ENCODE peak calls at places on chromosome 13, in seven cellular contexts. One of them, this sample, is unnamed.
A peak's percentile ranks its signal among the peaks of the same experiment; 100 is the strongest.

GRCh38 chr13:43196171-43196611 is 172.8 kb downstream of the DNAJC15 start:
- DNase-seq in SK-N-SH: peak; percentile 70
- DNase-seq in adrenal gland: no peak
- DNase-seq in coronary artery: no peak
- DNase-seq in neural progenitor cell: no peak
- DNase-seq in DND-41: no peak
- DNase-seq in suprapubic skin: no peak
- DNase-seq in this sample: no peak

GRCh38 chr13:110329798-110330461 is 22.8 kb downstream of the COL4A2 start:
- DNase-seq in SK-N-SH: no peak
- DNase-seq in adrenal gland: no peak
- DNase-seq in coronary artery: no peak
- DNase-seq in neural progenitor cell: peak; percentile 39
- DNase-seq in DND-41: no peak
- DNase-seq in suprapubic skin: no peak
- DNase-seq in this sample: no peak

GRCh38 chr13:83378901-83379300 is 503.4 kb downstream of the SLITRK1 start:
- DNase-seq in SK-N-SH: no peak
- DNase-seq in adrenal gland: no peak
- DNase-seq in coronary artery: no peak
- DNase-seq in neural progenitor cell: no peak
- DNase-seq in DND-41: no peak
- DNase-seq in suprapubic skin: no peak
- DNase-seq in this sample: no peak

GRCh38 chr13:77975358-77976042 is 56.9 kb upstream of the EDNRB start:
- DNase-seq in SK-N-SH: no peak
- DNase-seq in adrenal gland: no peak
- DNase-seq in coronary artery: no peak
- DNase-seq in neural progenitor cell: no peak
- DNase-seq in DND-41: no peak
- DNase-seq in suprapubic skin: no peak
- DNase-seq in this sample: no peak

GRCh38 chr13:94433055-94433947 is 46.2 kb downstream of the DCT start:
- DNase-seq in SK-N-SH: no peak
- DNase-seq in adrenal gland: no peak
- DNase-seq in coronary artery: no peak
- DNase-seq in neural progenitor cell: peak; percentile 31
- DNase-seq in DND-41: peak; percentile 7
- DNase-seq in suprapubic skin: no peak
- DNase-seq in this sample: no peak

GRCh38 chr13:74423434-74423833 is 289.2 kb upstream of the KLF12 start:
- DNase-seq in SK-N-SH: no peak
- DNase-seq in adrenal gland: no peak
- DNase-seq in coronary artery: no peak
- DNase-seq in neural progenitor cell: no peak
- DNase-seq in DND-41: no peak
- DNase-seq in suprapubic skin: no peak
- DNase-seq in this sample: no peak

GRCh38 chr13:20121154-20121515 is 39.7 kb downstream of the GJA3 start:
- DNase-seq in SK-N-SH: no peak
- DNase-seq in adrenal gland: no peak
- DNase-seq in coronary artery: no peak
- DNase-seq in neural progenitor cell: no peak
- DNase-seq in DND-41: peak; percentile 47
- DNase-seq in suprapubic skin: no peak
- DNase-seq in this sample: no peak

GRCh38 chr13:50080158-50080855 is 65.1 kb downstream of the KCNRG start:
- DNase-seq in SK-N-SH: peak; percentile 12
- DNase-seq in adrenal gland: no peak
- DNase-seq in coronary artery: no peak
- DNase-seq in neural progenitor cell: peak; percentile 41
- DNase-seq in DND-41: peak; percentile 53
- DNase-seq in suprapubic skin: no peak
- DNase-seq in this sample: no peak

GRCh38 chr13:40982772-40983171 is 36.3 kb downstream of the ELF1 start:
- DNase-seq in SK-N-SH: peak; percentile 38
- DNase-seq in adrenal gland: peak; percentile 45
- DNase-seq in coronary artery: no peak
- DNase-seq in neural progenitor cell: no peak
- DNase-seq in DND-41: peak; percentile 56
- DNase-seq in suprapubic skin: no peak
- DNase-seq in this sample: no peak

GRCh38 chr13:75803175-75803611 is 167.1 kb downstream of the LMO7 start:
- DNase-seq in SK-N-SH: no peak
- DNase-seq in adrenal gland: no peak
- DNase-seq in coronary artery: no peak
- DNase-seq in neural progenitor cell: no peak
- DNase-seq in DND-41: no peak
- DNase-seq in suprapubic skin: no peak
- DNase-seq in this sample: no peak

GRCh38 chr13:33751151-33751550 is 66.8 kb upstream of the RFC3 start:
- DNase-seq in SK-N-SH: no peak
- DNase-seq in adrenal gland: no peak
- DNase-seq in coronary artery: no peak
- DNase-seq in neural progenitor cell: no peak
- DNase-seq in DND-41: no peak
- DNase-seq in suprapubic skin: no peak
- DNase-seq in this sample: no peak

GRCh38 chr13:24108615-24108965 is 51.9 kb upstream of the SPATA13 start:
- DNase-seq in SK-N-SH: no peak
- DNase-seq in adrenal gland: no peak
- DNase-seq in coronary artery: no peak
- DNase-seq in neural progenitor cell: no peak
- DNase-seq in DND-41: no peak
- DNase-seq in suprapubic skin: no peak
- DNase-seq in this sample: no peak

GRCh38 chr13:81874681-81875661 is 1534.0 kb upstream of the SPRY2 start:
- DNase-seq in SK-N-SH: no peak
- DNase-seq in adrenal gland: no peak
- DNase-seq in coronary artery: no peak
- DNase-seq in neural progenitor cell: peak; percentile 1
- DNase-seq in DND-41: no peak
- DNase-seq in suprapubic skin: no peak
- DNase-seq in this sample: no peak
- H3K27ac ChIP-seq in SK-N-SH: no peak overlapping the region
- H3K27ac ChIP-seq in adrenal gland: no peak overlapping the region
- H3K27ac ChIP-seq in coronary artery: no peak overlapping the region
- H3K27ac ChIP-seq in neural progenitor cell: no peak overlapping the region
- H3K27ac ChIP-seq in DND-41: no peak overlapping the region
- H3K27ac ChIP-seq in suprapubic skin: no peak overlapping the region
- H3K27ac ChIP-seq in this sample: no peak overlapping the region

GRCh38 chr13:47592256-47592655 is 408.8 kb downstream of the SUCLA2 start:
- DNase-seq in SK-N-SH: no peak
- DNase-seq in adrenal gland: no peak
- DNase-seq in coronary artery: no peak
- DNase-seq in neural progenitor cell: no peak
- DNase-seq in DND-41: no peak
- DNase-seq in suprapubic skin: no peak
- DNase-seq in this sample: no peak

GRCh38 chr13:47588676-47589075 is 412.4 kb downstream of the SUCLA2 start:
- DNase-seq in SK-N-SH: no peak
- DNase-seq in adrenal gland: no peak
- DNase-seq in coronary artery: no peak
- DNase-seq in neural progenitor cell: no peak
- DNase-seq in DND-41: no peak
- DNase-seq in suprapubic skin: no peak
- DNase-seq in this sample: no peak
- TF ChIP-seq CTCF in SK-N-SH: peak; percentile 25
- TF ChIP-seq CTCF in adrenal gland: no peak
- TF ChIP-seq CTCF in coronary artery: no peak
- TF ChIP-seq CTCF in neural progenitor cell: peak; percentile 38
- TF ChIP-seq CTCF in DND-41: peak; percentile 24
- TF ChIP-seq CTCF in suprapubic skin: no peak
- TF ChIP-seq CTCF in this sample: no peak

DNA sequence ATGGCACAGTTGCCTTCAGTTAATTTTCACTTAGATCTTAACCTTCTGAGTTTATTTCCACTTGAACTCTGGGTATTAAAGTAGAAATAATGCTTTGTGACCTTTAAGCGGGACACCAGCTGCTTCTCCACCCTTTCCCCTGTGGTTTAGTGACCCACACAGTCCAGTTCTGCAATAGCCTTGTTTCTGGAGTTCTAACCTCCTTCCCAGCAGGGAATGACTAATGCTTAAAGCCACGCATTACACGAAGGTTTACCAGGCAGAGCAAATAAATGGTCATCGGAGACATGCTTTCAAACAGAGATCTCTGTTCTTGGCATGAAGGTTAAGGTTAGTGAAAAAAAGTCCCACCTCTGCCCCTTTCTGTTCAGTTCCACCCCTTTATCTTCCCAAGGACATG is 25.3 kb upstream of the MEDAG start:
- DNase-seq in SK-N-SH: no peak
- DNase-seq in adrenal gland: peak; percentile 84
- DNase-seq in coronary artery: peak; percentile 86
- DNase-seq in neural progenitor cell: no peak
- DNase-seq in DND-41: no peak
- DNase-seq in suprapubic skin: no peak
- DNase-seq in this sample: peak; percentile 30
- H3K27ac ChIP-seq in SK-N-SH: peak overlapping the region; percentile 14
- H3K27ac ChIP-seq in adrenal gland: peak overlapping the region; percentile 50
- H3K27ac ChIP-seq in coronary artery: peak overlapping the region; percentile 88
- H3K27ac ChIP-seq in neural progenitor cell: no peak overlapping the region
- H3K27ac ChIP-seq in DND-41: no peak overlapping the region
- H3K27ac ChIP-seq in suprapubic skin: peak overlapping the region; percentile 86
- H3K27ac ChIP-seq in this sample: no peak overlapping the region

GRCh38 chr13:46071590-46072249 is 19.2 kb upstream of the ZC3H13 start:
- DNase-seq in SK-N-SH: no peak
- DNase-seq in adrenal gland: no peak
- DNase-seq in coronary artery: no peak
- DNase-seq in neural progenitor cell: no peak
- DNase-seq in DND-41: no peak
- DNase-seq in suprapubic skin: no peak
- DNase-seq in this sample: no peak
- TF ChIP-seq CTCF in SK-N-SH: no peak
- TF ChIP-seq CTCF in adrenal gland: no peak
- TF ChIP-seq CTCF in coronary artery: no peak
- TF ChIP-seq CTCF in neural progenitor cell: peak; percentile 20
- TF ChIP-seq CTCF in DND-41: peak; percentile 35
- TF ChIP-seq CTCF in suprapubic skin: no peak
- TF ChIP-seq CTCF in this sample: no peak

GRCh38 chr13:48730971-48731658 is 77.4 kb downstream of the CYSLTR2 start:
- DNase-seq in SK-N-SH: no peak
- DNase-seq in adrenal gland: no peak
- DNase-seq in coronary artery: no peak
- DNase-seq in neural progenitor cell: peak; percentile 9
- DNase-seq in DND-41: no peak
- DNase-seq in suprapubic skin: no peak
- DNase-seq in this sample: peak; percentile 8
- H3K27ac ChIP-seq in SK-N-SH: no peak overlapping the region
- H3K27ac ChIP-seq in adrenal gland: no peak overlapping the region
- H3K27ac ChIP-seq in coronary artery: no peak overlapping the region
- H3K27ac ChIP-seq in neural progenitor cell: no peak overlapping the region
- H3K27ac ChIP-seq in DND-41: no peak overlapping the region
- H3K27ac ChIP-seq in suprapubic skin: no peak overlapping the region
- H3K27ac ChIP-seq in this sample: no peak overlapping the region

DNA sequence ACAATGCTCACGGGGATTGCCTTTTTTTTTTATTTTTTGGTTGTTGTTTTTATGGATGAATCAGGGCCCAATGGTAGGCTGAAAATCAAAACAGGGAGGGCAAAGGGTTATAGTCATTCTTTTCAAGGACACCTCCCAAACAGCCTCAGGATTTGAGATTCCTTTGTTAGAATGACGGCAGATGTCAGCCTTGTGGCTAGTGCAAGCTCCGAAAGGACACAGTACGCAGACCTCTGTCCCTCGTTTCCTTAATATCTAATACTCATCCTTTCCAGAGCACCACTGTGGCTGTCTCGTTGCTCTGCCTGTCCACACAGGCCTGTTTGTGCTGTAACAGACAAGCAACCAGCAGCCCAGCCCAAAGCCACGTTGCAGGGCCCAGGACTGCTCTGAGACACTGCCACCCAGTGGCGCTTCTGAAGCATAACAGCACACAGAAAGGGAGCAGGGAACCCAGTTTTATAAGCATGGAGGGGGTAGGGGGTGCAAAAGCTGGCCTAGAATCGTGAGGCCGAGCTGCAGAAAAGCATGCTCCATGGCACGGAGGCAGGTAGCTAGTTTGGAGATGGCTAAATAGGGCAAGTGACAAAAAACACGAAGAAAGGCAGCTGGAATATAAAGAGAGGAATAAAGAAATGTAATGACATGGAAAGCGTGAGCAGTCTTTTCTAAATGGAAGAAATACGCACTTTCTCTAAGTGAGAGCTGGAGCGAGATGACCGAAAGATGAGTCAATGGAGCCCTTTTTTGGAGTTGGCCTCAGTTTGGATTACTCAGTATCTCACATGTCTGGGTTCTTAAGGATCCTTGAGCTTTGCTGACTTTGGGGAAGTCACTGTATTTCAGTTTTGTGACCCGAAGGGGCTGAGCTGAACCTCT is 40.7 kb upstream of the MEDAG start:
- DNase-seq in SK-N-SH: peak; percentile 80
- DNase-seq in adrenal gland: peak; percentile 85
- DNase-seq in coronary artery: peak; percentile 88
- DNase-seq in neural progenitor cell: peak; percentile 90
- DNase-seq in DND-41: peak; percentile 65
- DNase-seq in suprapubic skin: peak; percentile 91
- DNase-seq in this sample: peak; percentile 80
- TF ChIP-seq CTCF in SK-N-SH: peak; percentile 97
- TF ChIP-seq CTCF in adrenal gland: peak; percentile 84
- TF ChIP-seq CTCF in coronary artery: peak; percentile 83
- TF ChIP-seq CTCF in neural progenitor cell: peak; percentile 98
- TF ChIP-seq CTCF in DND-41: peak; percentile 98
- TF ChIP-seq CTCF in suprapubic skin: peak; percentile 85
- TF ChIP-seq CTCF in this sample: peak; percentile 95